ENCODE peak calls at places on chromosomes 4 and X, in four cellular contexts. H, R, O and U are unnamed samples.

GRCh38 chr4:177339794-177340374 is 30.2 kb downstream of the NEIL3 start:
- DNase-seq in H (peak; percentile 26), R (no peak), O (peak; percentile 4), U (peak; percentile 51)

GRCh38 chr4:142435599-142436235 is 410.4 kb downstream of the INPP4B start:
- DNase-seq in H (no peak), R (peak; percentile 67), O (no peak), U (no peak)

GRCh38 chrX:14015294-14015693 is 14.4 kb downstream of the GEMIN8 start:
- DNase-seq in H (no peak), R (no peak), O (no peak), U (no peak)

GRCh38 chr4:14168919-14169318 is 541.4 kb upstream of the BOD1L1 start:
- DNase-seq in H (no peak), R (no peak), O (peak; percentile 53), U (peak; percentile 91)

GRCh38 chrX:119237526-119238035 is 1.5 kb downstream of the PGRMC1 start:
- DNase-seq in H (peak; percentile 17), R (no peak), O (no peak), U (no peak)

GRCh38 chr4:105236917-105237311 is 90.2 kb downstream of the TET2 start:
- DNase-seq in H (no peak), R (no peak), O (no peak), U (no peak)

GRCh38 chr4:40311811-40312346 is 23.3 kb upstream of the CHRNA9 start:
- DNase-seq in H (peak; percentile 90), R (no peak), O (no peak), U (no peak)

GRCh38 chrX:9367437-9367836 is 97.4 kb upstream of the TBL1X start:
- DNase-seq in H (no peak), R (no peak), O (no peak), U (no peak)

GRCh38 chrX:151004085-151004484 is 20.9 kb downstream of the HMGB3 start:
- DNase-seq in H (no peak), R (no peak), O (no peak), U (peak; percentile 2)

GRCh38 chr4:185512516-185512915 is 22.8 kb downstream of the PDLIM3 start:
- DNase-seq in H (no peak), R (no peak), O (no peak), U (peak; percentile 81)

GRCh38 chrX:14865201-14865600 is 7.7 kb downstream of the FANCB start:
- DNase-seq in H (no peak), R (no peak), O (no peak), U (peak; percentile 41)

DNA sequence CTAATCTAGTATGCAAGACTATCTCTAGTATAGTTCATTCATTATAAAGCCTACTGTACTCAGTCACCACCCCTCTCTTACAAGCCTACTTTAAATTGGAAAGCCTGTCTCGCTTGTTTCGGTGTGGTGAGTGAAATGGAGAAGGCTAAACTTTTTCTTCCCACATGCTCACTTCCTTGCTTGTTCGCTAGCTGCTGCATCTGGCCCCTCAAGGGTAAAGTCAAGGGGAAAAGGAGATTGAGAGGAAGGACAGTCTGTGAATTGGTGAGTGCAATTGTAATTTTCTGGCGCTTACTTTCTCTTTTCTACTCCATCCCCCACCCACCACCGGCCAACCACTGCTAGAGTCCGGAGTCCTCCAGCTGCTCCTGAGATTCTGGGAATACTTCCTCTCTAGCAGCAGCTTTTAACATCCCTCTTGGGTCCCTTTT is 12.1 kb upstream of the ARAP2 start:
- DNase-seq in H (no peak), R (no peak), O (peak; percentile 70), U (no peak)
- H3K27ac ChIP-seq in H (no peak overlapping the region), R (no peak overlapping the region), O (peak overlapping the region; percentile 85), U (no peak overlapping the region)

GRCh38 chrX:110172215-110172614 is 145.7 kb downstream of the AMMECR1 start:
- DNase-seq in H (no peak), R (no peak), O (peak; percentile 61), U (no peak)
- TF ChIP-seq CHD1 in H (no peak), R (no peak), O (no peak), U (no peak)

GRCh38 chr4:3520276-3520675 is 11.9 kb downstream of the LRPAP1 start:
- DNase-seq in H (no peak), R (no peak), O (no peak), U (no peak)

GRCh38 chr4:3522326-3522640 is 9.9 kb downstream of the LRPAP1 start:
- DNase-seq in H (no peak), R (no peak), O (no peak), U (no peak)

GRCh38 chr4:3521621-3522325 is 10.4 kb downstream of the LRPAP1 start:
- DNase-seq in H (no peak), R (no peak), O (no peak), U (no peak)

GRCh38 chr4:3519468-3520264 is 12.6 kb downstream of the LRPAP1 start:
- DNase-seq in H (no peak), R (no peak), O (no peak), U (no peak)

DNA sequence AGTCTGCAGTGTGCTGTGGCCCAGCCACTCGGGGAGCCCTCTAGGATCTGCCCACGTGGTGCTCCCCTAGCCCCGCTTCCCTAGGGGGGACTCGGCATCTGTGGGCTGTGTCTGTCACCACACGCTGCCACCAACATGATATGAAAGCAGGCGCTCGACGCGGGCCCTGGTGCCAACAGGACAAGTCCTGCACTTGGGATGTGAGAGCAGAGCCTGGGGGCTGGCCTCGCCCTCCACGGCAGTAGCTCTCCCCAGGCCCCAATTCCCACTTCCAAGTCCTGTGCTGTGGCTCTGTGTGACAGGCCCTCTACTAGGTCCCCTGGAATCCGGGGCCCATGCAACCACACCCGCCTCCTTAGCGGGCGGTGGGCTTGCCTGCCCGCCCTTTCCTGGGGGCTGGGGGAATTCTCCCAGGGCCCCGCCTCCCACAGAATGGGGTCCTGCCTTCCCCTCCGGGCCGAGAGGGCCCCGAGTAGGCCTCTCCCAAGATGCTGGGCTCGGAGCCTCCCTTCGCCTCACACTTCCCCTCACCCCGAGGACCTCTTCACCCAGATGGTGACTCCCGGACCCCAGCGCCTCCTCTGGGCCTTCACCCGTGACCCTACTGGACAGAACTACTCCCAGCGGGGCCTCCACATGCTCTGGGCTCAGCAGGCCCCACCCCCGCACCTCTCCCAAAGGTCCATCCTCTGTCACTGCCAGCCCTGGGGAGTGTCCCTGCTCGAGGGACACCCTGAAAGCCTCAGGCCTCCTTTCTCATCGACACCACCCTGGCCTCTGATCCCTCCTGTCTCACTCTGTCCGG is 11.2 kb downstream of the LRPAP1 start:
- DNase-seq in H (no peak), R (no peak), O (no peak), U (no peak)
- TF ChIP-seq CTCF in H (no peak), R (no peak), O (no peak), U (no peak)

GRCh38 chr4:8451440-8452182 is 11.0 kb downstream of the TRMT44 start:
- DNase-seq in H (peak; percentile 63), R (no peak), O (no peak), U (no peak)
- H3K27ac ChIP-seq in H (peak overlapping the region; percentile 10), R (no peak overlapping the region), O (no peak overlapping the region), U (no peak overlapping the region)